ENCODE peak calls at places on chromosome 11, in seven cellular contexts. One of them, this sample, is unnamed.

GRCh38 chr11:5524756-5525155 is 8.3 kb upstream of the UBQLNL start:
- DNase-seq in NB4: no peak
- DNase-seq in ascending aorta: no peak
- DNase-seq in bronchial epithelial cell: no peak
- DNase-seq in SK-N-SH: no peak
- DNase-seq in PC-9: no peak
- DNase-seq in endothelial cell of umbilical vein: no peak
- DNase-seq in this sample: no peak

GRCh38 chr11:11841121-11841604 is 609 bp upstream of the USP47 start:
- DNase-seq in NB4: peak; percentile 62
- DNase-seq in ascending aorta: no peak
- DNase-seq in bronchial epithelial cell: no peak
- DNase-seq in SK-N-SH: no peak
- DNase-seq in PC-9: peak; percentile 9
- DNase-seq in endothelial cell of umbilical vein: no peak
- DNase-seq in this sample: no peak

GRCh38 chr11:75450826-75451783 is 18.1 kb upstream of the KLHL35 start:
- DNase-seq in NB4: peak; percentile 53
- DNase-seq in ascending aorta: no peak
- DNase-seq in bronchial epithelial cell: no peak
- DNase-seq in SK-N-SH: peak; percentile 68
- DNase-seq in PC-9: peak; percentile 37
- DNase-seq in endothelial cell of umbilical vein: no peak
- DNase-seq in this sample: no peak

GRCh38 chr11:69975822-69976221 is 102.3 kb upstream of the ANO1 start:
- DNase-seq in NB4: no peak
- DNase-seq in ascending aorta: no peak
- DNase-seq in bronchial epithelial cell: no peak
- DNase-seq in SK-N-SH: no peak
- DNase-seq in PC-9: no peak
- DNase-seq in endothelial cell of umbilical vein: no peak
- DNase-seq in this sample: no peak

GRCh38 chr11:75572744-75573143 is 10.7 kb downstream of the SERPINH1 start:
- DNase-seq in NB4: no peak
- DNase-seq in ascending aorta: no peak
- DNase-seq in bronchial epithelial cell: no peak
- DNase-seq in SK-N-SH: no peak
- DNase-seq in PC-9: no peak
- DNase-seq in endothelial cell of umbilical vein: no peak
- DNase-seq in this sample: no peak

GRCh38 chr11:68528630-68529029 is 68.1 kb downstream of the PPP6R3 start:
- DNase-seq in NB4: peak; percentile 44
- DNase-seq in ascending aorta: no peak
- DNase-seq in bronchial epithelial cell: no peak
- DNase-seq in SK-N-SH: no peak
- DNase-seq in PC-9: no peak
- DNase-seq in endothelial cell of umbilical vein: no peak
- DNase-seq in this sample: no peak

GRCh38 chr11:67024410-67024809 is 1.5 kb downstream of the SYT12 start:
- DNase-seq in NB4: peak; percentile 89
- DNase-seq in ascending aorta: no peak
- DNase-seq in bronchial epithelial cell: peak; percentile 21
- DNase-seq in SK-N-SH: no peak
- DNase-seq in PC-9: no peak
- DNase-seq in endothelial cell of umbilical vein: no peak
- DNase-seq in this sample: no peak

GRCh38 chr11:103652013-103652412 is 384.4 kb upstream of the DDI1 start:
- DNase-seq in NB4: no peak
- DNase-seq in ascending aorta: no peak
- DNase-seq in bronchial epithelial cell: peak; percentile 6
- DNase-seq in SK-N-SH: no peak
- DNase-seq in PC-9: no peak
- DNase-seq in endothelial cell of umbilical vein: peak; percentile 46
- DNase-seq in this sample: no peak

GRCh38 chr11:72591785-72592490 is 82.3 kb downstream of the PDE2A start:
- DNase-seq in NB4: no peak
- DNase-seq in ascending aorta: no peak
- DNase-seq in bronchial epithelial cell: no peak
- DNase-seq in SK-N-SH: no peak
- DNase-seq in PC-9: no peak
- DNase-seq in endothelial cell of umbilical vein: no peak
- DNase-seq in this sample: no peak

GRCh38 chr11:9594267-9595046 is 21.0 kb downstream of the WEE1 start:
- DNase-seq in NB4: no peak
- DNase-seq in ascending aorta: no peak
- DNase-seq in bronchial epithelial cell: no peak
- DNase-seq in SK-N-SH: no peak
- DNase-seq in PC-9: no peak
- DNase-seq in endothelial cell of umbilical vein: no peak
- DNase-seq in this sample: no peak

GRCh38 chr11:45722144-45722543 is 56.7 kb upstream of the CHST1 start:
- DNase-seq in NB4: no peak
- DNase-seq in ascending aorta: no peak
- DNase-seq in bronchial epithelial cell: no peak
- DNase-seq in SK-N-SH: no peak
- DNase-seq in PC-9: no peak
- DNase-seq in endothelial cell of umbilical vein: no peak
- DNase-seq in this sample: no peak

GRCh38 chr11:119251114-119251513 is 45.0 kb downstream of the CBL start:
- DNase-seq in NB4: no peak
- DNase-seq in ascending aorta: no peak
- DNase-seq in bronchial epithelial cell: no peak
- DNase-seq in SK-N-SH: no peak
- DNase-seq in PC-9: no peak
- DNase-seq in endothelial cell of umbilical vein: no peak
- DNase-seq in this sample: no peak

GRCh38 chr11:79546366-79546765 is 105.5 kb upstream of the TENM4 start:
- DNase-seq in NB4: no peak
- DNase-seq in ascending aorta: no peak
- DNase-seq in bronchial epithelial cell: peak; percentile 58
- DNase-seq in SK-N-SH: no peak
- DNase-seq in PC-9: no peak
- DNase-seq in endothelial cell of umbilical vein: no peak
- DNase-seq in this sample: no peak

GRCh38 chr11:114668109-114668508 is 10.2 kb upstream of the NXPE2 start:
- DNase-seq in NB4: no peak
- DNase-seq in ascending aorta: no peak
- DNase-seq in bronchial epithelial cell: no peak
- DNase-seq in SK-N-SH: no peak
- DNase-seq in PC-9: no peak
- DNase-seq in endothelial cell of umbilical vein: no peak
- DNase-seq in this sample: no peak

GRCh38 chr11:58905141-58905715 is 34.1 kb upstream of the GLYATL1 start:
- DNase-seq in NB4: no peak
- DNase-seq in ascending aorta: no peak
- DNase-seq in bronchial epithelial cell: peak; percentile 23
- DNase-seq in SK-N-SH: peak; percentile 75
- DNase-seq in PC-9: no peak
- DNase-seq in endothelial cell of umbilical vein: no peak
- DNase-seq in this sample: no peak
- H3K4me3 ChIP-seq in NB4: no peak overlapping the region
- H3K4me3 ChIP-seq in ascending aorta: peak overlapping the region; percentile 45
- H3K4me3 ChIP-seq in bronchial epithelial cell: peak overlapping the region; percentile 20
- H3K4me3 ChIP-seq in SK-N-SH: peak overlapping the region; percentile 73
- H3K4me3 ChIP-seq in PC-9: no peak overlapping the region
- H3K4me3 ChIP-seq in endothelial cell of umbilical vein: no peak overlapping the region
- H3K4me3 ChIP-seq in this sample: peak overlapping the region; percentile 74

DNA sequence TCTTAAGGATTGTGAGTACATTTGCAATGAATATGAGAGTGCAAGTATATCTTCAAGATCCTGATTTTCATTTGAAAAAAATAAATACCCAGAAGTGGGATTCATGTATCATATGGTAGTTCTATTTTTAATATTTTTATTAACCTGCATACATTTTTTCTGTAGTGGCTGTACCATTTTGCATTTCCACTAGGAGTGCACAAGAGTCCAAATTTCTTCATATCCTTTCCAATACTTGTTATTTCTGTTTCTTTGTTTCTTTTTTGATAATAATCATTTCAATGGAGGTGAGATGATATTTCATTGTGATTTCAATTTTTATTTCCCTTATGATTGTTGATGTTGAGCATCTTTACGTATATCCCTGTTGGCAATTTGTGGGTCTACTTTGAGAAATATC is 759.8 kb upstream of the CNTN5 start:
- DNase-seq in NB4: no peak
- DNase-seq in ascending aorta: no peak
- DNase-seq in bronchial epithelial cell: peak; percentile 0
- DNase-seq in SK-N-SH: no peak
- DNase-seq in PC-9: no peak
- DNase-seq in endothelial cell of umbilical vein: no peak
- DNase-seq in this sample: no peak
- TF ChIP-seq CTCF in NB4: no peak
- TF ChIP-seq CTCF in ascending aorta: no peak
- TF ChIP-seq CTCF in bronchial epithelial cell: no peak
- TF ChIP-seq CTCF in SK-N-SH: peak; percentile 57
- TF ChIP-seq CTCF in PC-9: peak; percentile 70
- TF ChIP-seq CTCF in endothelial cell of umbilical vein: no peak
- TF ChIP-seq CTCF in this sample: no peak

GRCh38 chr11:1574256-1575242 is 2.5 kb upstream of the DUSP8 start:
- DNase-seq in NB4: peak; percentile 77
- DNase-seq in ascending aorta: peak; percentile 76
- DNase-seq in bronchial epithelial cell: no peak
- DNase-seq in SK-N-SH: peak; percentile 89
- DNase-seq in PC-9: peak; percentile 42
- DNase-seq in endothelial cell of umbilical vein: peak; percentile 40
- DNase-seq in this sample: no peak

GRCh38 chr11:1573847-1574255 is 1.8 kb upstream of the DUSP8 start:
- DNase-seq in NB4: no peak
- DNase-seq in ascending aorta: peak; percentile 73
- DNase-seq in bronchial epithelial cell: no peak
- DNase-seq in SK-N-SH: peak; percentile 62
- DNase-seq in PC-9: peak; percentile 64
- DNase-seq in endothelial cell of umbilical vein: no peak
- DNase-seq in this sample: no peak

GRCh38 chr11:1571760-1572199 is 291 bp downstream of the DUSP8 start:
- DNase-seq in NB4: no peak
- DNase-seq in ascending aorta: no peak
- DNase-seq in bronchial epithelial cell: no peak
- DNase-seq in SK-N-SH: no peak
- DNase-seq in PC-9: no peak
- DNase-seq in endothelial cell of umbilical vein: no peak
- DNase-seq in this sample: no peak

GRCh38 chr11:1572200-1573076 is at the start of gene DUSP8:
- DNase-seq in NB4: no peak
- DNase-seq in ascending aorta: peak; percentile 96
- DNase-seq in bronchial epithelial cell: peak; percentile 30
- DNase-seq in SK-N-SH: peak; percentile 98
- DNase-seq in PC-9: peak; percentile 76
- DNase-seq in endothelial cell of umbilical vein: peak; percentile 80
- DNase-seq in this sample: no peak

DNA sequence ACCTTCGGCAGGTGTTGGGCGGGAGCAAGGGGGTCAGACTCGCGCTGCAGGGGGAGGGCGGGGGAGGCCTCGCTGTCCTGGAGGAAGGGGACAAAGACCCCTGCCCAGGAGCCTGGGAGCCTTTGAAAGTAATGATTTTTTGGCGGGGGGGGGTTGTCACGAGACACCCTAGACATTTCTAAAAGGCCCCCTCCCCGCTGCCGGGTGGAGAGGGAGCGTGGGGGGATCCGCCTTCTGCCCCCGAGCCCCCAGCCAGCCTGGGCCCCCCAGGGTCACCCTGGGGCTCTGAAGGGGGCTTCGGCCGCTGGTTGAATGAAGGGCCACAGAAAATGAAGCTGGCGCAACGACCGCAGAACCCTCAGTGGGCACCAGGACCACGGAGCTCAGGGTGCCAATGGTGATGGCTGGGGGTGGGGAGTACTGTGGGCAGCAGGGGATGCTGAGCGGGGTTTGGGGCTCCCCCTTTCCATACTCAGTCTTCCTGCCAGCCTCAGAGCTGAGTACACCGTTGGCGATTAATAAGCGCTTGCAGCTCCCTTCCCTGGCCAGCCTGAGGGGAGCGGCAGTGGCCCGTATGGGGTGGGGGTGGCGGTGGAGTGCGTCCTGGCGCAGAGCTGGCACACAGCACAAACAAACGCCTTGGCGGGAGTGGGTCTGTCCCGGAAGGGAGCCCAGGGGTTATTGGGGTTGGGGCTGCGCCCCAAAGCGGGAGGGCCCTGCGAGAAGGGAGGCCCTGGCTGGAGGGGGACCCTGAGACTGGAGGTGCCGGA is 1.2 kb upstream of the DUSP8 start:
- DNase-seq in NB4: no peak
- DNase-seq in ascending aorta: peak; percentile 76
- DNase-seq in bronchial epithelial cell: no peak
- DNase-seq in SK-N-SH: peak; percentile 58
- DNase-seq in PC-9: no peak
- DNase-seq in endothelial cell of umbilical vein: no peak
- DNase-seq in this sample: no peak
- H3K4me3 ChIP-seq in NB4: no peak overlapping the region
- H3K4me3 ChIP-seq in ascending aorta: peak overlapping the region; percentile 74
- H3K4me3 ChIP-seq in bronchial epithelial cell: no peak overlapping the region
- H3K4me3 ChIP-seq in SK-N-SH: peak overlapping the region; percentile 57
- H3K4me3 ChIP-seq in PC-9: no peak overlapping the region
- H3K4me3 ChIP-seq in endothelial cell of umbilical vein: no peak overlapping the region
- H3K4me3 ChIP-seq in this sample: no peak overlapping the region

DNA sequence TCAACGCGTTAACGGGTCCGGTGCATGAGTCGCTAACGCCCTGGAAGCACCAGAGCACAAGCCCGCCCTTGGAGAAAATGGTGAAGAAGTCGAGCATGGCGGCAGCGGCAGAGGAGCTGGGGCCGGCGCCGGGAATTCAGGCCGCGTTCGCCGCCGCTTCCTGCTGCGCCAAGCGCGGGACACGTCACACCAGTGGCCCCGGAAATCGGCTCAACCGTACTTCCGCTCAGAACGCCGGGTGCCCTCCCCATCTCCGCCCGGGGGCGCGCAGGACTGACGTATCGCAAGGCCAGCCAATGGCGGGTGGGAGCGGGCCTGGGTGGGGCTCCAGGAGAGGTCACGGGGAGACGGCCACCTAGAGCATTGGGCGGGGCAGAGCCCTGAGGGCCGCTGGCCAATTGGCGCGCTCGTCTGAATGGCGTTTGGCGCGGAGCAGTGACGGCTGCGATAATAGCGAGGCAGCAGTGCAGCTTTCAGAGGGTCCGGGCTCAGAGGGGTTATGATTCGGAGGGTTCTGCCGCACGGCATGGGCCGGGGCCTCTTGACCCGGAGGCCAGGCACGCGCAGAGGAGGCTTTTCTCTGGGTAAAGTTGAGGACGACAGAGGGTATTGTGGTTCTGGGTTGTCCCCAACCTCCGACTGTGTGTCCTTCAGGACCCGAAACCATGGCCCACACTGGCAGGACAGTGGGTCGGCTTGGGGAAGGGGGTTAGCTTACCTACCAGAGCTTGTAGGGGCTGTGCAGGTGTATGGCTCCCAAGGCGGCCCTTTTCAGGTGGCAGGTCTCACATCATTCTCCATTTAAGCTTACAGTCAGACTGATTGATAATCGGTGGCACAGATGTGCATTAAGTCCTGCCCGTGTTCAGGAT is at the start of the genes FOXRED1 and SRPRA:
- DNase-seq in NB4: peak; percentile 100
- DNase-seq in ascending aorta: peak; percentile 100
- DNase-seq in bronchial epithelial cell: peak; percentile 95
- DNase-seq in SK-N-SH: peak; percentile 100
- DNase-seq in PC-9: peak; percentile 99
- DNase-seq in endothelial cell of umbilical vein: peak; percentile 99
- DNase-seq in this sample: peak; percentile 93
- TF ChIP-seq CTCF in NB4: no peak
- TF ChIP-seq CTCF in ascending aorta: no peak
- TF ChIP-seq CTCF in bronchial epithelial cell: no peak
- TF ChIP-seq CTCF in SK-N-SH: no peak
- TF ChIP-seq CTCF in PC-9: no peak
- TF ChIP-seq CTCF in endothelial cell of umbilical vein: no peak
- TF ChIP-seq CTCF in this sample: no peak

GRCh38 chr11:61118406-61118805 is 16.1 kb downstream of the CD5 start:
- DNase-seq in NB4: no peak
- DNase-seq in ascending aorta: no peak
- DNase-seq in bronchial epithelial cell: no peak
- DNase-seq in SK-N-SH: no peak
- DNase-seq in PC-9: no peak
- DNase-seq in endothelial cell of umbilical vein: no peak
- DNase-seq in this sample: no peak
- H3K4me3 ChIP-seq in NB4: no peak overlapping the region
- H3K4me3 ChIP-seq in ascending aorta: no peak overlapping the region
- H3K4me3 ChIP-seq in bronchial epithelial cell: no peak overlapping the region
- H3K4me3 ChIP-seq in SK-N-SH: no peak overlapping the region
- H3K4me3 ChIP-seq in PC-9: no peak overlapping the region
- H3K4me3 ChIP-seq in endothelial cell of umbilical vein: no peak overlapping the region
- H3K4me3 ChIP-seq in this sample: no peak overlapping the region